ENCODE peak calls at places on chromosomes 4 and X, in eight cellular contexts. B is aorta; E is CD8-positive, alpha-beta T cell; F is testis; T is H1; R is mammary epithelial cell; D is OCI-LY7; Y is transverse colon. Q is an unnamed sample. For H3K4me1, the result is how much of the 10 kb centered on the place peaks cover.

GRCh38 chrX:46294234-46294633 is 251.0 kb downstream of the ZNF674 start:
- DNase-seq in B (no peak), E (no peak), F (no peak), T (no peak), R (no peak), D (no peak), Y (no peak), Q (no peak)

GRCh38 chr4:145956288-145956890 is 17.8 kb upstream of the ZNF827 start:
- DNase-seq in B (no peak), E (peak), F (peak), T (no peak), R (peak), D (peak), Y (peak), Q (no peak)

GRCh38 chr4:87458913-87459312 is 36.5 kb downstream of the NUDT9 start:
- DNase-seq in B (no peak), E (no peak), F (no peak), T (no peak), R (no peak), D (no peak), Y (no peak), Q (no peak)

GRCh38 chrX:38305971-38306370 is 21.3 kb downstream of the RPGR start:
- DNase-seq in B (no peak), E (no peak), F (no peak), T (no peak), R (no peak), D (no peak), Y (no peak), Q (no peak)

GRCh38 chr4:178412455-178412854 is 970.2 kb upstream of the AGA start:
- DNase-seq in B (no peak), E (no peak), F (no peak), T (no peak), R (no peak), D (no peak), Y (no peak), Q (no peak)

GRCh38 chrX:134622056-134622812 is 36.0 kb downstream of the PLAC1 start:
- DNase-seq in B (no peak), E (no peak), F (no peak), T (peak), R (peak), D (no peak), Y (no peak), Q (peak)

GRCh38 chrX:27057883-27058282 is 405.3 kb downstream of the PPP4R3C start:
- DNase-seq in B (no peak), E (no peak), F (no peak), T (peak), R (no peak), D (no peak), Y (no peak), Q (peak)

GRCh38 chrX:30141966-30142365 is 73.4 kb upstream of the MAGEB2 start:
- DNase-seq in B (no peak), E (no peak), F (peak), T (no peak), R (peak), D (peak), Y (no peak), Q (peak)

GRCh38 chr4:150176559-150176958 is 98.3 kb downstream of the DCLK2 start:
- DNase-seq in B (no peak), E (no peak), F (no peak), T (no peak), R (peak), D (no peak), Y (no peak), Q (no peak)

GRCh38 chrX:108177321-108177990 is 85.9 kb downstream of the ATG4A start:
- DNase-seq in B (no peak), E (no peak), F (no peak), T (no peak), R (no peak), D (no peak), Y (no peak), Q (no peak)

GRCh38 chrX:139559383-139560042 is 29.0 kb downstream of the F9 start:
- DNase-seq in B (no peak), E (no peak), F (peak), T (no peak), R (peak), D (peak), Y (peak), Q (peak)

GRCh38 chr4:14566518-14566917 is 435.8 kb upstream of the CPEB2 start:
- DNase-seq in B (no peak), E (no peak), F (no peak), T (no peak), R (peak), D (no peak), Y (no peak), Q (no peak)

GRCh38 chr4:61753739-61754138 is 553.6 kb downstream of the ADGRL3 start:
- DNase-seq in B (no peak), E (no peak), F (no peak), T (no peak), R (no peak), D (no peak), Y (no peak), Q (no peak)

GRCh38 chrX:35890699-35891098 is 28.8 kb upstream of the CFAP47 start:
- DNase-seq in B (peak), E (no peak), F (peak), T (peak), R (peak), D (peak), Y (peak), Q (peak)

GRCh38 chr4:4860803-4861591 is 1.5 kb downstream of the MSX1 start:
- DNase-seq in B (no peak), E (no peak), F (no peak), T (no peak), R (no peak), D (no peak), Y (no peak), Q (no peak)

GRCh38 chr4:145828802-145829485 is 109.7 kb downstream of the ZNF827 start:
- DNase-seq in B (no peak), E (no peak), F (no peak), T (no peak), R (no peak), D (no peak), Y (no peak), Q (no peak)

GRCh38 chrX:2664497-2664896 is 26.6 kb upstream of the CD99 start:
- DNase-seq in B (peak), E (no peak), F (peak), T (no peak), R (no peak), D (no peak), Y (no peak), Q (no peak)

GRCh38 chrX:134568617-134569016 is 89.7 kb downstream of the PLAC1 start:
- DNase-seq in B (no peak), E (no peak), F (no peak), T (no peak), R (no peak), D (no peak), Y (no peak), Q (no peak)

GRCh38 chr4:13938299-13938698 is 310.8 kb upstream of the BOD1L1 start:
- DNase-seq in B (no peak), E (no peak), F (no peak), T (no peak), R (no peak), D (no peak), Y (no peak), Q (no peak)

GRCh38 chrX:111914398-111915092 is 38.6 kb downstream of the TRPC5OS start:
- DNase-seq in B (no peak), E (no peak), F (no peak), T (no peak), R (no peak), D (no peak), Y (no peak), Q (no peak)

GRCh38 chr4:122489061-122489460 is 32.5 kb upstream of the IL2 start:
- DNase-seq in B (no peak), E (no peak), F (no peak), T (no peak), R (no peak), D (no peak), Y (no peak), Q (no peak)

GRCh38 chrX:30653415-30654131 is at the start of gene GK:
- DNase-seq in B (peak), E (peak), F (no peak), T (no peak), R (peak), D (peak), Y (peak), Q (no peak)

GRCh38 chr4:8240211-8241041 is 29.1 kb upstream of the HTRA3 start:
- DNase-seq in B (no peak), E (no peak), F (no peak), T (no peak), R (no peak), D (no peak), Y (no peak), Q (no peak)

GRCh38 chrX:132592880-132593279 is 104.0 kb upstream of the MBNL3 start:
- DNase-seq in B (no peak), E (no peak), F (peak), T (no peak), R (no peak), D (peak), Y (no peak), Q (no peak)

GRCh38 chr4:153440475-153440874 is 25.7 kb upstream of the TMEM131L start:
- DNase-seq in B (no peak), E (no peak), F (no peak), T (no peak), R (no peak), D (peak), Y (no peak), Q (no peak)
- H3K4me3 ChIP-seq in B (no peak), E (no peak), F (no peak), T (no peak), R (no peak), D (peak), Y (no peak), Q (no peak)

GRCh38 chrX:40471965-40472648 is 108.7 kb upstream of the ATP6AP2 start:
- DNase-seq in B (peak), E (peak), F (peak), T (no peak), R (peak), D (peak), Y (peak), Q (no peak)
- H3K27ac ChIP-seq in B (no peak), E (no peak), F (no peak), T (no peak), R (no peak), D (no peak), Y (peak), Q (no peak)

GRCh38 chr4:184453402-184454160 is 20.8 kb downstream of the IRF2 start:
- DNase-seq in B (no peak), E (peak), F (peak), T (no peak), R (peak), D (peak), Y (peak), Q (no peak)
- H3K4me1 ChIP-seq in B (under half), E (under half), F (under half), T (under half), R (under half), D (half or more), Y (half or more), Q (under half)

GRCh38 chrX:11758400-11759171 is 549 bp downstream of the MSL3 start:
- DNase-seq in B (peak), E (peak), F (peak), T (no peak), R (peak), D (peak), Y (peak), Q (no peak)

GRCh38 chrX:11757729-11758399 is at the start of gene MSL3:
- DNase-seq in B (peak), E (peak), F (peak), T (no peak), R (peak), D (peak), Y (peak), Q (no peak)

GRCh38 chrX:11759172-11759460 is 1.1 kb downstream of the MSL3 start:
- DNase-seq in B (no peak), E (no peak), F (no peak), T (no peak), R (no peak), D (no peak), Y (no peak), Q (no peak)

GRCh38 chrX:11760958-11761357 is 2.9 kb downstream of the MSL3 start:
- DNase-seq in B (no peak), E (no peak), F (no peak), T (no peak), R (no peak), D (no peak), Y (no peak), Q (no peak)

DNA sequence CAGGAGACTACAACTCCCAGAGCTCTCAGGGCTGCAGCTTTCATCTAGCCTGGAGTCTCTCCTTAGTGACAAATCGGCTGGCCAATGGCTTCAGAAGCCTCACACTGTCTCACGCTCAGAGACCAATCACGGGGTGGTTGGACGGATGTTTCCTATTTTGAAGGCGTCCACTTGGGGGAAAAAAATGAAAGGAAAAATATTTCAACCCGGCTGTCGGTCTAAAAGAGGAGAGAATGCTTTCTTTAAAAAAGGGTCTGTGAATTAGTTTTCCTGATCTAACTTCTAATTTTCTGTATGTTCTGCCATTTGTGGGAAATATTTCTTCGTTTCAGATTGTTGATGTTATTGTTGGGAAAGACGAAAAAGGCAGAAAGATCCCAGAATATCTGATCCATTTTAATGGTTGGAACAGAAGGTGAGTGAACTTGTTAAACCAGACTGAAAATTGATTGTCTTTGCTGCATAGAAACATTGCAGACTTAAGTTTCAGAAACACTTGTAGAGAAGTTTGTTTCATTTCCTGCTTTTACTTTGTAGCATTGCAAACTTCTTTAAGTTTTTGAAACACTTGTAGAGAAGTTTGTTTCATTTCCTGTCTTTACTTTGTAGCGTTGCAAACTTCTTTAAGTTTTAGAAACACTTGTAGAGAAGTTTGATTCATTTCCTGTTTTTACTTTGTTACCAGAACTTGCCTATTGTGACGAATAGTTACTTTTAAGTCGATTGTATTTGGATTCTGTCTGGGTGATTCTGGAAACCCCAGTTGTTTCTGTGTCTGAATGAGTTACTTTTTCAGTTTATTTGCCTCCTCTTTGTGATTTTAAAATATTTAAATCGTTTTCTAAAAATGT is 1.6 kb downstream of the MSL3 start:
- DNase-seq in B (peak), E (peak), F (peak), T (peak), R (peak), D (peak), Y (peak), Q (no peak)
- H3K4me3 ChIP-seq in B (peak), E (peak), F (peak), T (peak), R (peak), D (peak), Y (peak), Q (peak)

Q was measured in iPS DF 6.9.